ENCODE peak calls at places on chromosome 20, in six cellular contexts. K is ureter, D is H9, T is dermis blood vessel endothelial cell, C is fibroblast of gingiva, S is fibroblast of the conjunctiva. R is an unnamed sample.

GRCh38 chr20:35252037-35252461 is 25.6 kb downstream of the MMP24 start:
- DNase-seq in K (no peak), D (no peak), T (no peak), C (no peak), S (no peak), R (no peak)

GRCh38 chr20:10307359-10307735 is 88.7 kb downstream of the SNAP25 start:
- DNase-seq in K (no peak), D (no peak), T (no peak), C (no peak), S (no peak), R (no peak)

GRCh38 chr20:59781236-59781635 is 152.2 kb downstream of the SYCP2 start:
- DNase-seq in K (peak), D (peak), T (no peak), C (no peak), S (no peak), R (no peak)

GRCh38 chr20:2624190-2624589 is 28.2 kb upstream of the NOP56 start:
- DNase-seq in K (no peak), D (no peak), T (no peak), C (peak), S (no peak), R (no peak)

GRCh38 chr20:46004813-46005505 is 3.7 kb upstream of the MMP9 start:
- DNase-seq in K (no peak), D (peak), T (no peak), C (no peak), S (no peak), R (no peak)

GRCh38 chr20:37882961-37883712 is 19.8 kb upstream of the VSTM2L start:
- DNase-seq in K (no peak), D (no peak), T (no peak), C (no peak), S (no peak), R (no peak)

GRCh38 chr20:44038681-44039123 is 124.0 kb downstream of the TOX2 start:
- DNase-seq in K (peak), D (no peak), T (no peak), C (no peak), S (no peak), R (no peak)

GRCh38 chr20:54221383-54221782 is 13.5 kb downstream of the PFDN4 start:
- DNase-seq in K (no peak), D (no peak), T (no peak), C (peak), S (no peak), R (no peak)

GRCh38 chr20:50200482-50201104 is 10.0 kb downstream of the CEBPB start:
- DNase-seq in K (no peak), D (no peak), T (no peak), C (no peak), S (no peak), R (no peak)

GRCh38 chr20:43375586-43375985 is 82.1 kb upstream of the SRSF6 start:
- DNase-seq in K (no peak), D (no peak), T (no peak), C (no peak), S (no peak), R (no peak)

GRCh38 chr20:992801-993535 is 9.1 kb downstream of the RSPO4 start:
- DNase-seq in K (no peak), D (no peak), T (no peak), C (peak), S (no peak), R (no peak)

GRCh38 chr20:25272223-25273000 is 24.5 kb downstream of the PYGB start:
- DNase-seq in K (peak), D (no peak), T (no peak), C (peak), S (no peak), R (no peak)

GRCh38 chr20:57531986-57532566 is 7.1 kb upstream of the CTCFL start:
- DNase-seq in K (no peak), D (no peak), T (no peak), C (no peak), S (no peak), R (no peak)

GRCh38 chr20:4559906-4560305 is 161.8 kb upstream of the PRND start:
- DNase-seq in K (no peak), D (no peak), T (no peak), C (no peak), S (no peak), R (no peak)

GRCh38 chr20:33636776-33637175 is 25.4 kb upstream of the C20orf144 start:
- DNase-seq in K (no peak), D (peak), T (no peak), C (no peak), S (no peak), R (no peak)

GRCh38 chr20:44584103-44584690 is 1.8 kb downstream of the PKIG start:
- DNase-seq in K (no peak), D (no peak), T (no peak), C (no peak), S (no peak), R (no peak)

GRCh38 chr20:20743511-20744169 is 31.2 kb upstream of the RALGAPA2 start:
- DNase-seq in K (peak), D (peak), T (peak), C (peak), S (peak), R (peak)

GRCh38 chr20:35006009-35006408 is 50.3 kb downstream of the MYH7B start:
- DNase-seq in K (no peak), D (peak), T (no peak), C (no peak), S (no peak), R (no peak)

GRCh38 chr20:52103469-52103910 is 88.1 kb downstream of the ZFP64 start:
- DNase-seq in K (no peak), D (peak), T (peak), C (no peak), S (no peak), R (no peak)

GRCh38 chr20:10219993-10220750 is 1.5 kb downstream of the SNAP25 start:
- DNase-seq in K (no peak), D (no peak), T (peak), C (no peak), S (no peak), R (no peak)

GRCh38 chr20:49987015-49987867 is 4.5 kb downstream of the SNAI1 start:
- DNase-seq in K (no peak), D (no peak), T (no peak), C (peak), S (no peak), R (no peak)

GRCh38 chr20:54219751-54220426 is 12.0 kb downstream of the PFDN4 start:
- DNase-seq in K (no peak), D (no peak), T (peak), C (peak), S (peak), R (no peak)

GRCh38 chr20:57769756-57770155 is 59.9 kb upstream of the PMEPA1 start:
- DNase-seq in K (no peak), D (no peak), T (peak), C (no peak), S (no peak), R (no peak)

GRCh38 chr20:3041818-3042504 is 1.5 kb upstream of the GNRH2 start:
- DNase-seq in K (no peak), D (no peak), T (peak), C (no peak), S (no peak), R (no peak)

GRCh38 chr20:652611-653109 is 340 bp downstream of the SRXN1 start:
- DNase-seq in K (no peak), D (no peak), T (peak), C (peak), S (no peak), R (no peak)

GRCh38 chr20:2695206-2695983 is 2.8 kb downstream of the EBF4 start:
- DNase-seq in K (peak), D (peak), T (no peak), C (no peak), S (no peak), R (no peak)

R was measured in retinal pigment epithelial cell.